ENCODE peak calls at places on chromosomes 16 and 17, in five cellular contexts. Z is HS-27A; K is NCI-H345; A is hippocampal formation; H is stimulated activated CD8-positive, alpha-beta memory T cell treated with anti-CD3 and anti-CD28 coated beads, Interleukin-15, amount 100 ng/mL, for 48 hours. V is an unnamed sample.

GRCh38 chr17:76612977-76613851 is 27.6 kb upstream of the ST6GALNAC2 start:
- DNase-seq in Z (no peak), K (no peak), A (no peak), H (no peak), V (no peak)

GRCh38 chr16:1471569-1472194 is 3.1 kb downstream of the CLCN7 start:
- DNase-seq in Z (no peak), K (no peak), A (no peak), H (no peak), V (peak)

GRCh38 chr16:50835358-50836060 is 93.6 kb downstream of the CYLD start:
- DNase-seq in Z (no peak), K (no peak), A (peak), H (no peak), V (no peak)

GRCh38 chr17:13429201-13429600 is 172.5 kb downstream of the HS3ST3A1 start:
- DNase-seq in Z (peak), K (no peak), A (no peak), H (no peak), V (no peak)

GRCh38 chr17:17087424-17088103 is 45.3 kb downstream of the MPRIP start:
- DNase-seq in Z (no peak), K (no peak), A (no peak), H (no peak), V (no peak)

GRCh38 chr17:29572691-29573557 is 4.4 kb downstream of the TP53I13 start:
- DNase-seq in Z (no peak), K (no peak), A (no peak), H (no peak), V (peak)

GRCh38 chr16:54931041-54931756 is 534 bp downstream of the IRX5 start:
- DNase-seq in Z (no peak), K (peak), A (no peak), H (no peak), V (no peak)

GRCh38 chr16:3173892-3174617 is 13.9 kb upstream of the OR1F1 start:
- DNase-seq in Z (no peak), K (peak), A (no peak), H (no peak), V (no peak)

GRCh38 chr16:58027341-58028167 is 2.0 kb downstream of the MMP15 start:
- DNase-seq in Z (no peak), K (no peak), A (no peak), H (no peak), V (no peak)

GRCh38 chr17:27356091-27356705 is 62.3 kb downstream of the WSB1 start:
- DNase-seq in Z (no peak), K (peak), A (no peak), H (no peak), V (no peak)

GRCh38 chr16:2288701-2289100 is 20.8 kb upstream of the RNPS1 start:
- DNase-seq in Z (no peak), K (no peak), A (no peak), H (no peak), V (no peak)

GRCh38 chr17:77373298-77374169 is 232.8 kb downstream of the SEC14L1 start:
- DNase-seq in Z (no peak), K (no peak), A (no peak), H (no peak), V (no peak)

GRCh38 chr16:4323071-4323844 is 7.4 kb downstream of the GLIS2 start:
- DNase-seq in Z (no peak), K (no peak), A (peak), H (no peak), V (no peak)

GRCh38 chr16:77794586-77794985 is 6.2 kb downstream of the VAT1L start:
- DNase-seq in Z (no peak), K (no peak), A (no peak), H (no peak), V (no peak)

GRCh38 chr17:65163990-65164495 is 26.9 kb downstream of the RGS9 start:
- DNase-seq in Z (no peak), K (no peak), A (no peak), H (peak), V (no peak)

GRCh38 chr16:84349852-84350565 is 18.3 kb upstream of the ATP2C2 start:
- DNase-seq in Z (no peak), K (no peak), A (no peak), H (no peak), V (no peak)

GRCh38 chr16:87469186-87469585 is 23.6 kb downstream of the ZCCHC14 start:
- DNase-seq in Z (no peak), K (no peak), A (no peak), H (no peak), V (no peak)

GRCh38 chr16:78113258-78113657 is 13.8 kb downstream of the WWOX start:
- DNase-seq in Z (no peak), K (no peak), A (no peak), H (no peak), V (no peak)

GRCh38 chr17:7290685-7291084 is 3.8 kb downstream of the YBX2 start:
- DNase-seq in Z (no peak), K (no peak), A (no peak), H (no peak), V (no peak)

GRCh38 chr17:29569245-29569950 is 897 bp downstream of the TP53I13 start:
- DNase-seq in Z (no peak), K (no peak), A (no peak), H (no peak), V (no peak)

GRCh38 chr16:74984194-74984669 is 691 bp downstream of the WDR59 start:
- DNase-seq in Z (no peak), K (peak), A (no peak), H (no peak), V (no peak)

GRCh38 chr16:56977256-56977655 is 12.1 kb upstream of the NLRC5 start:
- DNase-seq in Z (no peak), K (no peak), A (no peak), H (no peak), V (no peak)

GRCh38 chr16:79318137-79318899 is 282.2 kb downstream of the MAF start:
- DNase-seq in Z (no peak), K (no peak), A (no peak), H (no peak), V (no peak)

GRCh38 chr17:43431741-43432523 is 33.1 kb downstream of the ARL4D start:
- DNase-seq in Z (no peak), K (no peak), A (no peak), H (no peak), V (no peak)

GRCh38 chr16:14004719-14005315 is 66.3 kb upstream of the MRTFB start:
- DNase-seq in Z (no peak), K (no peak), A (no peak), H (no peak), V (no peak)

V was measured in COLO829.